ENCODE peak calls at places on chromosomes 3 and 15, in nine cellular contexts. One of them, this sample, is unnamed.

GRCh38 chr3:14231998-14232501 is 53.4 kb downstream of the LSM3 start:
- DNase-seq in esophagus squamous epithelium: no peak
- DNase-seq in transverse colon: no peak
- DNase-seq in stomach: no peak
- DNase-seq in A549: no peak
- DNase-seq in breast epithelium: no peak
- DNase-seq in gastrocnemius medialis: no peak
- DNase-seq in uterus: no peak
- DNase-seq in adrenal gland: no peak
- DNase-seq in this sample: no peak

GRCh38 chr15:71752604-71753289 is 57.6 kb upstream of the NR2E3 start:
- DNase-seq in A549: peak
- DNase-seq in stomach: no peak
- DNase-seq in adrenal gland: peak
- DNase-seq in transverse colon: peak
- DNase-seq in esophagus squamous epithelium: no peak
- DNase-seq in gastrocnemius medialis: no peak
- DNase-seq in breast epithelium: no peak
- DNase-seq in uterus: no peak
- DNase-seq in this sample: peak

GRCh38 chr3:122014741-122015140 is 7.3 kb downstream of the ILDR1 start:
- DNase-seq in esophagus squamous epithelium: no peak
- DNase-seq in uterus: no peak
- DNase-seq in A549: no peak
- DNase-seq in adrenal gland: no peak
- DNase-seq in stomach: no peak
- DNase-seq in gastrocnemius medialis: no peak
- DNase-seq in transverse colon: no peak
- DNase-seq in breast epithelium: no peak
- DNase-seq in this sample: no peak

GRCh38 chr3:108312656-108313055 is 16.3 kb downstream of the HHLA2 start:
- DNase-seq in transverse colon: no peak
- DNase-seq in A549: no peak
- DNase-seq in adrenal gland: no peak
- DNase-seq in gastrocnemius medialis: no peak
- DNase-seq in stomach: no peak
- DNase-seq in esophagus squamous epithelium: no peak
- DNase-seq in breast epithelium: no peak
- DNase-seq in uterus: no peak
- DNase-seq in this sample: no peak

GRCh38 chr3:46490338-46491084 is 7.3 kb upstream of the RTP3 start:
- DNase-seq in adrenal gland: peak
- DNase-seq in A549: no peak
- DNase-seq in esophagus squamous epithelium: no peak
- DNase-seq in gastrocnemius medialis: peak
- DNase-seq in stomach: no peak
- DNase-seq in transverse colon: no peak
- DNase-seq in breast epithelium: no peak
- DNase-seq in uterus: no peak
- DNase-seq in this sample: no peak

GRCh38 chr3:188929138-188929537 is 242.6 kb upstream of the TPRG1 start:
- DNase-seq in uterus: no peak
- DNase-seq in transverse colon: no peak
- DNase-seq in stomach: no peak
- DNase-seq in esophagus squamous epithelium: no peak
- DNase-seq in A549: no peak
- DNase-seq in adrenal gland: no peak
- DNase-seq in breast epithelium: no peak
- DNase-seq in gastrocnemius medialis: no peak
- DNase-seq in this sample: no peak

GRCh38 chr15:87619161-87619960 is 637.2 kb downstream of the NTRK3 start:
- DNase-seq in stomach: no peak
- DNase-seq in A549: no peak
- DNase-seq in breast epithelium: no peak
- DNase-seq in esophagus squamous epithelium: no peak
- DNase-seq in uterus: peak
- DNase-seq in gastrocnemius medialis: no peak
- DNase-seq in transverse colon: no peak
- DNase-seq in adrenal gland: no peak
- DNase-seq in this sample: no peak

GRCh38 chr3:170033489-170033888 is 4.3 kb upstream of the GPR160 start:
- DNase-seq in uterus: no peak
- DNase-seq in A549: no peak
- DNase-seq in gastrocnemius medialis: no peak
- DNase-seq in adrenal gland: no peak
- DNase-seq in transverse colon: peak
- DNase-seq in esophagus squamous epithelium: no peak
- DNase-seq in breast epithelium: no peak
- DNase-seq in stomach: no peak
- DNase-seq in this sample: no peak

GRCh38 chr3:99911433-99911832 is 93.8 kb downstream of the CMSS1 start:
- DNase-seq in esophagus squamous epithelium: no peak
- DNase-seq in A549: no peak
- DNase-seq in adrenal gland: no peak
- DNase-seq in breast epithelium: no peak
- DNase-seq in uterus: no peak
- DNase-seq in transverse colon: no peak
- DNase-seq in stomach: no peak
- DNase-seq in gastrocnemius medialis: no peak
- DNase-seq in this sample: no peak

GRCh38 chr15:84151205-84151931 is 84.2 kb upstream of the GOLGA6L4 start:
- DNase-seq in breast epithelium: no peak
- DNase-seq in adrenal gland: no peak
- DNase-seq in A549: no peak
- DNase-seq in transverse colon: no peak
- DNase-seq in esophagus squamous epithelium: no peak
- DNase-seq in uterus: peak
- DNase-seq in stomach: no peak
- DNase-seq in gastrocnemius medialis: no peak
- DNase-seq in this sample: no peak

GRCh38 chr3:60079076-60079475 is 1029.3 kb upstream of the CFAP20DC start:
- DNase-seq in gastrocnemius medialis: no peak
- DNase-seq in breast epithelium: no peak
- DNase-seq in transverse colon: no peak
- DNase-seq in uterus: no peak
- DNase-seq in esophagus squamous epithelium: no peak
- DNase-seq in A549: no peak
- DNase-seq in adrenal gland: no peak
- DNase-seq in stomach: no peak
- DNase-seq in this sample: no peak

GRCh38 chr3:52181543-52181942 is 16.4 kb upstream of the ALAS1 start:
- DNase-seq in adrenal gland: peak
- DNase-seq in transverse colon: no peak
- DNase-seq in A549: no peak
- DNase-seq in gastrocnemius medialis: no peak
- DNase-seq in uterus: no peak
- DNase-seq in breast epithelium: no peak
- DNase-seq in stomach: no peak
- DNase-seq in esophagus squamous epithelium: no peak
- DNase-seq in this sample: no peak

GRCh38 chr15:89088605-89089315 is 504 bp downstream of the ABHD2 start:
- DNase-seq in A549: no peak
- DNase-seq in uterus: no peak
- DNase-seq in transverse colon: peak
- DNase-seq in breast epithelium: peak
- DNase-seq in gastrocnemius medialis: peak
- DNase-seq in esophagus squamous epithelium: no peak
- DNase-seq in adrenal gland: peak
- DNase-seq in stomach: peak
- DNase-seq in this sample: no peak

GRCh38 chr3:165854696-165855095 is 17.5 kb upstream of the BCHE start:
- DNase-seq in gastrocnemius medialis: no peak
- DNase-seq in A549: no peak
- DNase-seq in esophagus squamous epithelium: no peak
- DNase-seq in uterus: no peak
- DNase-seq in breast epithelium: no peak
- DNase-seq in stomach: no peak
- DNase-seq in transverse colon: no peak
- DNase-seq in adrenal gland: no peak
- DNase-seq in this sample: no peak

GRCh38 chr3:15314276-15314675 is 18.1 kb downstream of the SH3BP5 start:
- DNase-seq in breast epithelium: no peak
- DNase-seq in esophagus squamous epithelium: no peak
- DNase-seq in adrenal gland: no peak
- DNase-seq in gastrocnemius medialis: no peak
- DNase-seq in uterus: no peak
- DNase-seq in stomach: no peak
- DNase-seq in A549: no peak
- DNase-seq in transverse colon: no peak
- DNase-seq in this sample: no peak

GRCh38 chr3:52078781-52079560 is 22.6 kb upstream of the DUSP7 start:
- DNase-seq in adrenal gland: no peak
- DNase-seq in uterus: no peak
- DNase-seq in breast epithelium: no peak
- DNase-seq in esophagus squamous epithelium: no peak
- DNase-seq in A549: no peak
- DNase-seq in gastrocnemius medialis: no peak
- DNase-seq in transverse colon: no peak
- DNase-seq in stomach: no peak
- DNase-seq in this sample: no peak

GRCh38 chr3:42071720-42072582 is 19.2 kb upstream of the TRAK1 start:
- DNase-seq in esophagus squamous epithelium: no peak
- DNase-seq in breast epithelium: peak
- DNase-seq in uterus: peak
- DNase-seq in gastrocnemius medialis: peak
- DNase-seq in transverse colon: peak
- DNase-seq in A549: peak
- DNase-seq in adrenal gland: peak
- DNase-seq in stomach: peak
- DNase-seq in this sample: no peak

GRCh38 chr15:48782911-48783310 is 28.0 kb downstream of the CEP152 start:
- DNase-seq in breast epithelium: no peak
- DNase-seq in esophagus squamous epithelium: no peak
- DNase-seq in stomach: no peak
- DNase-seq in transverse colon: no peak
- DNase-seq in A549: no peak
- DNase-seq in gastrocnemius medialis: no peak
- DNase-seq in uterus: no peak
- DNase-seq in adrenal gland: no peak
- DNase-seq in this sample: no peak

GRCh38 chr3:61718565-61718964 is 157.2 kb downstream of the PTPRG start:
- DNase-seq in gastrocnemius medialis: no peak
- DNase-seq in adrenal gland: peak
- DNase-seq in stomach: no peak
- DNase-seq in uterus: no peak
- DNase-seq in A549: no peak
- DNase-seq in transverse colon: no peak
- DNase-seq in esophagus squamous epithelium: no peak
- DNase-seq in breast epithelium: no peak
- DNase-seq in this sample: no peak

GRCh38 chr15:99098426-99098825 is 6.5 kb upstream of the SYNM start:
- DNase-seq in uterus: no peak
- DNase-seq in adrenal gland: no peak
- DNase-seq in gastrocnemius medialis: no peak
- DNase-seq in esophagus squamous epithelium: no peak
- DNase-seq in A549: no peak
- DNase-seq in transverse colon: no peak
- DNase-seq in stomach: no peak
- DNase-seq in breast epithelium: no peak
- DNase-seq in this sample: no peak
- H3K27ac ChIP-seq in uterus: no peak
- H3K27ac ChIP-seq in adrenal gland: no peak
- H3K27ac ChIP-seq in gastrocnemius medialis: peak
- H3K27ac ChIP-seq in esophagus squamous epithelium: peak
- H3K27ac ChIP-seq in A549: no peak
- H3K27ac ChIP-seq in transverse colon: no peak
- H3K27ac ChIP-seq in stomach: no peak
- H3K27ac ChIP-seq in breast epithelium: no peak
- H3K27ac ChIP-seq in this sample: no peak

DNA sequence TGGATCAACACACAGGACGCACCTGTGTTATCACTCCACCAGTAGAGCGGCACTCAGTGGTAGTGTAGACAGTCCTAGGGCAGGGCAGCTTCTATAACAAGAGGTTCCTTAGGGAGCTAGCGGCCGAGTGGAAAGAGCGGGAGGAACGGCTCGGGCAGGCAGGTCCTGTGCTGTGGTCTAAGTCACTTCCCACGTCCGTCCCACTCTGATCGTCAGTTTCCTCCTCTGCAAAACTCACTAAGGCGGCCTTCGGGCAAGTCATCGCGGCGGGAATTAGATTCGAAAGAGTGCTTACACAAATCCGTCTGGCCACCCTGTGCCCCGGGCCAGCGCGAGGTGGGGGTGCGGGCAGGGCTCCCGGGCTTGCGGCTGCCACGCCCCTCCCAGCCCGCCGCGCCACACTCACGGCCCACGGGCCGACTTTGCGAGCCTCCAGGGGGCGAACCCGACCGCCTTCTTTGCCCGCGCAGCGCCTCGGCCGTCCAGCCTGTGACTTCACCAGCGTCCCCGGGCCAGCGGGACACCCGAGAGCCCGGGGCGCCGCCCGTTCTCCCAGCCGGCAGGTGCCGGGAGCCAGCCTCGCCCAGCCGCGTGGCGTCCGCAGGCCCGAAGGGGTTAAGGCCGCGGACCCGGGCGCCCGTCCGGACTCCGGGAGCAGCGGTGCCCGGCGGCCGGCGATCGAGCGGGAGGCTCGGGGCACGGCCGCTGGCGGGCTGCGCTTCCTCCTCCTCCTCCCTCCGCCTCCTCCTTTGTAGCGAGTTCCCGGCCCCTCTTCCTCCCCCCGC is 426 bp upstream of the CORO2B start:
- DNase-seq in breast epithelium: no peak
- DNase-seq in uterus: peak
- DNase-seq in gastrocnemius medialis: peak
- DNase-seq in adrenal gland: peak
- DNase-seq in transverse colon: peak
- DNase-seq in A549: no peak
- DNase-seq in stomach: peak
- DNase-seq in esophagus squamous epithelium: no peak
- DNase-seq in this sample: no peak
- TF ChIP-seq POLR2A in breast epithelium: no peak
- TF ChIP-seq POLR2A in uterus: no peak
- TF ChIP-seq POLR2A in gastrocnemius medialis: no peak
- TF ChIP-seq POLR2A in adrenal gland: no peak
- TF ChIP-seq POLR2A in transverse colon: no peak
- TF ChIP-seq POLR2A in A549: no peak
- TF ChIP-seq POLR2A in stomach: no peak
- TF ChIP-seq POLR2A in esophagus squamous epithelium: no peak
- TF ChIP-seq POLR2A in this sample: no peak

DNA sequence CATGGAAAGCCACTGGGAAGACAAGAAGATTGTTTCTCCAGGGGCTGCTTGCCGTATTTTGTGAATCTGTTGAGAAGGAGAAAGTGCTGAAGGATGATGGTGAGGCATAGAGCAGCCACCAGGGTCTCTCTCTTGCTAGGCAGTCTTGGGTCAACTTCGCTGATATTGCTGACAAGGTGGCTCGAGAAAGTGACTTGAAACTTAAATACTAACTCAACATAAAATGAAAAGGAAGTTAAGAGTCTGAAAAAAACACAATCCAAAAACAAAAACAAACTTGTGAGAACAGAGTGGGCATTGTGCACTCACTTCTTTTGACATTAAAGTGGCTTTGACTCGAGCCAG is 90.1 kb downstream of the CHST2 start:
- DNase-seq in gastrocnemius medialis: no peak
- DNase-seq in A549: no peak
- DNase-seq in uterus: no peak
- DNase-seq in esophagus squamous epithelium: no peak
- DNase-seq in breast epithelium: no peak
- DNase-seq in transverse colon: no peak
- DNase-seq in stomach: no peak
- DNase-seq in adrenal gland: no peak
- DNase-seq in this sample: no peak
- H3K27ac ChIP-seq in gastrocnemius medialis: no peak
- H3K27ac ChIP-seq in A549: no peak
- H3K27ac ChIP-seq in uterus: no peak
- H3K27ac ChIP-seq in esophagus squamous epithelium: no peak
- H3K27ac ChIP-seq in breast epithelium: peak
- H3K27ac ChIP-seq in transverse colon: no peak
- H3K27ac ChIP-seq in stomach: no peak
- H3K27ac ChIP-seq in adrenal gland: no peak
- H3K27ac ChIP-seq in this sample: no peak

GRCh38 chr15:70492240-70493177 is 270.8 kb downstream of the UACA start:
- DNase-seq in gastrocnemius medialis: peak
- DNase-seq in breast epithelium: no peak
- DNase-seq in uterus: no peak
- DNase-seq in A549: peak
- DNase-seq in transverse colon: peak
- DNase-seq in adrenal gland: peak
- DNase-seq in esophagus squamous epithelium: peak
- DNase-seq in stomach: peak
- DNase-seq in this sample: no peak
- TF ChIP-seq POLR2A in gastrocnemius medialis: no peak
- TF ChIP-seq POLR2A in breast epithelium: no peak
- TF ChIP-seq POLR2A in uterus: no peak
- TF ChIP-seq POLR2A in A549: no peak
- TF ChIP-seq POLR2A in transverse colon: no peak
- TF ChIP-seq POLR2A in adrenal gland: no peak
- TF ChIP-seq POLR2A in esophagus squamous epithelium: no peak
- TF ChIP-seq POLR2A in stomach: no peak
- TF ChIP-seq POLR2A in this sample: no peak

This sample was measured in HCT116.